ENCODE peak calls at places on chromosomes 13 and 19, in ten cellular contexts. P is retinal pigment epithelial cell, I is AG10803, J is cardiac fibroblast, X is PC-9, E is uterus, W is thoracic aorta, H is bronchial epithelial cell, K is fibroblast of mammary gland, L is AG04449. S is an unnamed sample.

GRCh38 chr13:33272531-33273124 is 12.9 kb downstream of the STARD13 start:
- DNase-seq in X (no peak), K (peak), P (no peak), E (no peak), W (no peak), I (no peak), H (peak), J (no peak), L (no peak), S (no peak)

GRCh38 chr19:6393982-6394412 is 1.0 kb upstream of the GTF2F1 start:
- DNase-seq in K (no peak), X (no peak), I (no peak), J (no peak), W (no peak), L (no peak), P (no peak), E (no peak), H (no peak), S (no peak)

GRCh38 chr13:37870895-37871550 is 1.5 kb upstream of the TRPC4 start:
- DNase-seq in X (no peak), K (peak), P (peak), I (peak), L (no peak), J (peak), W (no peak), E (no peak), H (peak), S (peak)

GRCh38 chr19:38559428-38560401 is 58.0 kb downstream of the MAP4K1 start:
- DNase-seq in W (no peak), J (no peak), I (peak), K (no peak), E (no peak), H (peak), P (peak), L (no peak), X (no peak), S (no peak)

GRCh38 chr13:95573226-95573625 is 20.7 kb downstream of the CLDN10 start:
- DNase-seq in I (peak), L (no peak), W (no peak), H (peak), J (peak), E (no peak), P (no peak), X (peak), K (peak), S (no peak)

GRCh38 chr13:106197506-106197905 is 338.0 kb downstream of the EFNB2 start:
- DNase-seq in W (no peak), P (no peak), J (no peak), K (no peak), E (no peak), I (no peak), X (no peak), H (no peak), L (no peak), S (no peak)

GRCh38 chr19:14370169-14370998 is 10.9 kb upstream of the ADGRE5 start:
- DNase-seq in H (no peak), K (no peak), P (no peak), J (no peak), X (no peak), I (no peak), E (no peak), L (no peak), W (no peak), S (no peak)

GRCh38 chr13:85068231-85068630 is 731.0 kb downstream of the SLITRK6 start:
- DNase-seq in E (no peak), K (no peak), X (no peak), J (no peak), H (no peak), P (no peak), I (no peak), W (no peak), L (no peak), S (no peak)

GRCh38 chr19:38023245-38023644 is 116.2 kb downstream of the SIPA1L3 start:
- DNase-seq in H (peak), E (no peak), X (no peak), K (peak), L (no peak), I (peak), J (peak), W (no peak), P (no peak), S (no peak)

GRCh38 chr13:92175330-92175729 is 776.9 kb downstream of the GPC5 start:
- DNase-seq in X (no peak), H (no peak), K (peak), I (peak), P (no peak), J (peak), L (no peak), W (no peak), E (no peak), S (no peak)

GRCh38 chr19:45804959-45805230 is 10.2 kb downstream of the RSPH6A start:
- DNase-seq in P (no peak), J (no peak), I (no peak), X (no peak), W (no peak), H (no peak), L (no peak), E (no peak), K (no peak), S (no peak)

GRCh38 chr19:39599116-39599515 is 3.2 kb upstream of the LGALS13 start:
- DNase-seq in H (peak), I (peak), L (no peak), J (peak), P (no peak), X (no peak), K (peak), E (no peak), W (no peak), S (peak)

GRCh38 chr13:101474419-101474957 is 22.0 kb downstream of the ITGBL1 start:
- DNase-seq in L (peak), H (no peak), W (no peak), J (peak), K (peak), P (peak), I (peak), E (no peak), X (no peak), S (peak)

GRCh38 chr19:2424686-2425621 is 2.4 kb downstream of the TIMM13 start:
- DNase-seq in K (peak), X (no peak), L (peak), J (peak), H (no peak), P (no peak), I (peak), W (no peak), E (no peak), S (no peak)

GRCh38 chr13:112700291-112701060 is 10.6 kb downstream of the ATP11A start:
- DNase-seq in K (no peak), J (no peak), I (no peak), P (no peak), E (no peak), L (no peak), H (no peak), W (no peak), X (no peak), S (no peak)

GRCh38 chr13:36999054-36999927 is at the start of gene ALG5:
- DNase-seq in H (peak), E (peak), I (peak), X (peak), J (peak), K (peak), L (no peak), P (no peak), W (peak), S (peak)

GRCh38 chr13:109671919-109672318 is 114.5 kb downstream of the IRS2 start:
- DNase-seq in P (no peak), X (no peak), L (no peak), J (no peak), H (no peak), K (no peak), W (no peak), I (no peak), E (no peak), S (no peak)

GRCh38 chr19:14089662-14090508 is 666 bp downstream of the SAMD1 start:
- DNase-seq in P (no peak), X (no peak), J (peak), I (peak), E (no peak), W (no peak), H (no peak), K (peak), L (no peak), S (no peak)

GRCh38 chr13:42574435-42575311 is 721 bp downstream of the TNFSF11 start:
- DNase-seq in X (no peak), E (no peak), J (no peak), H (peak), I (no peak), L (no peak), W (no peak), P (no peak), K (no peak), S (no peak)

GRCh38 chr19:15161028-15161984 is 39.5 kb downstream of the NOTCH3 start:
- DNase-seq in X (no peak), L (no peak), J (peak), H (no peak), I (peak), W (no peak), E (no peak), P (no peak), K (peak), S (no peak)

GRCh38 chr19:47619763-47620162 is 10.8 kb downstream of the BICRA start:
- DNase-seq in X (no peak), L (no peak), J (no peak), I (no peak), W (no peak), E (no peak), H (no peak), P (no peak), K (no peak), S (no peak)

GRCh38 chr19:411723-412355 is 2.9 kb upstream of the C2CD4C start:
- DNase-seq in P (no peak), H (no peak), E (no peak), J (no peak), L (no peak), K (no peak), I (no peak), W (no peak), X (no peak), S (no peak)

GRCh38 chr13:88622362-88622973 is 951.3 kb downstream of the SLITRK5 start:
- DNase-seq in E (no peak), L (no peak), H (peak), K (no peak), W (no peak), X (no peak), J (no peak), I (no peak), P (no peak), S (no peak)

GRCh38 chr13:44732503-44733098 is 156.5 kb upstream of the TSC22D1 start:
- DNase-seq in L (no peak), K (no peak), P (no peak), X (peak), J (peak), E (no peak), W (no peak), H (no peak), I (no peak), S (no peak)
- TF ChIP-seq CTCF in L (no peak), K (no peak), P (no peak), X (no peak), J (no peak), E (no peak), W (no peak), H (no peak), I (no peak), S (no peak)

DNA sequence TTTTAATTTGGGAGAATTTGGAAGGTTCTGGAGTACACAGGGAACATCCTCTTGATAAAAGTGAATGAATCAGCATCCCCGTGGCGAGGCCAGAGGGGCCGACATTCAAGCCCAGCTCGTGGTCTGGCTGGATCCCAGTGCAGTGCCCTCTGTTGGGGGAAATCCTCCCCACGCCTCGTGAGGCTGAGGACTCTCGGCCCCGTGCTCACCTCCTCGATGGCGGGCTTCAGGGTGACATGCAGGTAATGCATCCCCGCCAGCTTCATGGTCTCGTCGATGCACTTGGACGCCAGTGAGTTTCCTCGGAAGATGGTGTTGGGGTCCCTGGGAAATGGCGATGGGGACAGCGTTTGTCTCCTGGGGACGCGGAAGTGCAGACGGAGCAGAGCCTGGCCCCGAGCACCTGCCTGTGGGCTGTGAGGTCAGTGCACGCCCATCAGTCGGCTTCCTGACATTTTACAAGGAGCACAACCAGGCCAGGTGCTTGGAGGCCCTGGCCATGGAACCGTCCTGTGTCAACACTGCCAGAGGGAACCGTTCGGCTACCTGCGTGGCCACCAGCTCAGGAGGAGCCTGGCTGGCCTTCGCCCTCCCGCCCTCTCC is 43.3 kb upstream of the C13orf46 start:
- DNase-seq in L (no peak), P (no peak), J (peak), I (peak), H (no peak), E (no peak), X (no peak), K (peak), W (no peak), S (no peak)
- TF ChIP-seq CTCF in L (peak), P (peak), J (peak), I (peak), H (no peak), E (no peak), X (no peak), K (peak), W (no peak), S (peak)

GRCh38 chr19:17555929-17556813 is 722 bp downstream of the COLGALT1 start:
- DNase-seq in E (peak), L (no peak), J (peak), I (peak), P (no peak), K (peak), W (no peak), X (peak), H (peak), S (no peak)
- TF ChIP-seq CTCF in E (no peak), L (no peak), J (no peak), I (no peak), P (peak), K (no peak), W (no peak), X (no peak), H (no peak), S (no peak)

GRCh38 chr19:11405846-11406643 is 13.1 kb downstream of the RGL3 start:
- DNase-seq in L (no peak), H (no peak), X (no peak), E (no peak), I (no peak), K (peak), J (no peak), W (no peak), P (no peak), S (no peak)
- TF ChIP-seq CTCF in L (peak), H (no peak), X (no peak), E (peak), I (peak), K (peak), J (peak), W (no peak), P (peak), S (peak)

S was measured in HFF-Myc.